ENCODE peak calls at places on chromosomes 2 and 18, in four cellular contexts. N is SK-N-SH, Z is K562, L is GM12878. E is an unnamed sample.

GRCh38 chr2:176104338-176105077 is 2.6 kb upstream of the HOXD11 start:
- DNase-seq in N (no peak), Z (no peak), L (no peak), E (no peak)

GRCh38 chr2:161337247-161337646 is 29.0 kb downstream of the PSMD14 start:
- DNase-seq in N (peak; percentile 56), Z (no peak), L (no peak), E (no peak)

GRCh38 chr2:172089005-172089504 is 3.7 kb downstream of the DLX1 start:
- DNase-seq in N (no peak), Z (no peak), L (no peak), E (no peak)

GRCh38 chr2:190551928-190552327 is 17.4 kb upstream of the NEMP2 start:
- DNase-seq in N (no peak), Z (no peak), L (no peak), E (no peak)

GRCh38 chr2:68287580-68288441 is 31.9 kb downstream of the CNRIP1 start:
- DNase-seq in N (no peak), Z (peak; percentile 51), L (no peak), E (no peak)

GRCh38 chr2:129896226-129897100 is 83.0 kb upstream of the RAB6C start:
- DNase-seq in N (no peak), Z (no peak), L (no peak), E (no peak)

GRCh38 chr2:237199577-237199976 is 113.9 kb downstream of the COPS8 start:
- DNase-seq in N (no peak), Z (no peak), L (no peak), E (no peak)

GRCh38 chr18:68449292-68449691 is 265.6 kb downstream of the TMX3 start:
- DNase-seq in N (no peak), Z (no peak), L (no peak), E (no peak)

GRCh38 chr18:58484989-58485962 is 143.6 kb downstream of the ALPK2 start:
- DNase-seq in N (peak; percentile 48), Z (no peak), L (no peak), E (peak; percentile 34)

GRCh38 chr2:26674002-26674751 is 18.3 kb upstream of the KCNK3 start:
- DNase-seq in N (no peak), Z (no peak), L (no peak), E (no peak)

GRCh38 chr2:63050916-63051794 is 525 bp downstream of the OTX1 start:
- DNase-seq in N (peak; percentile 58), Z (peak; percentile 38), L (no peak), E (peak; percentile 62)

GRCh38 chr2:85248741-85249524 is 78.9 kb downstream of the TGOLN2 start:
- DNase-seq in N (no peak), Z (no peak), L (no peak), E (no peak)

GRCh38 chr2:111116016-111116746 is 4.5 kb upstream of the BCL2L11 start:
- DNase-seq in N (no peak), Z (no peak), L (peak; percentile 74), E (no peak)

DNA sequence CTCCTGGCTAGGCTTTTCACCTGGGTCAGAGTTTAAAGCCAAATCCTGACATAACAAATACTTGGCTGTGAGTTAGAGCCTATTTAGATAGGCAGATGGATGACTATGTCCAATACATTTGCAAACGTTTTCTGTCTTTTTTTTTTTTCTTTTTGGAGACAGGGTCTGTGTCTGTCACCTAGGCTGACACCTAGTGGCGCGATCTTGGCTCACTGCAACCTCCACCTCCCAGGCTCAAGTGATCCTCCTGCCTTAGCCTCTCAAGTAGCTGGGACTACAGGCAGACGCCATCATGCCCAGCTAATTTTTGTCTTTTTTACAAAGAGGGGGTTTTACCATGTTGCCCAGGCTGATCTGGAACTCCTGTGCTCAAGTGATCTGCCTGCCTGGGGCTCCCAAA is 124.8 kb downstream of the DYM start:
- DNase-seq in N (no peak), Z (no peak), L (no peak), E (peak; percentile 25)
- TF ChIP-seq USF1 in N (no peak), Z (no peak), L (no peak), E (no peak)

DNA sequence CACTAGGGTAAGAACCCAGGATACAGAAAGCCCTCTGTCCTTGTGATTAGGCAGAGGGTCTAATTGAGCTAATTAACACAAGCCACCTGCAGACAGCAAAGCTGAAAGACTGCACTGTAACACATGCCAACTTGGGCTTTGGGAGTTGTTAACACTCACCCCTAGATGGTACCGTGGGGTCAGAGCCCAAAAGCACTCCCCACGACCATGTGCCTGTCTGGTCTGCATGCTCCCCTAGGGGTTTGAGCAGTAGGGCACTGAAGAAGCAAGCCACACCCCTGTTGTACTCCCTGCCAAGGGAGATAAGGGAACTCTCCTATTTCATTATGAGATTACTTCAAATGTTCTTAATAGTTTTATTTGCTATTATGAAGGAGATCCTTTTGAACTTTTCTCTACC is 560.1 kb upstream of the FSHR start:
- DNase-seq in N (no peak), Z (no peak), L (no peak), E (peak; percentile 14)
- TF ChIP-seq USF1 in N (no peak), Z (no peak), L (no peak), E (no peak)

DNA sequence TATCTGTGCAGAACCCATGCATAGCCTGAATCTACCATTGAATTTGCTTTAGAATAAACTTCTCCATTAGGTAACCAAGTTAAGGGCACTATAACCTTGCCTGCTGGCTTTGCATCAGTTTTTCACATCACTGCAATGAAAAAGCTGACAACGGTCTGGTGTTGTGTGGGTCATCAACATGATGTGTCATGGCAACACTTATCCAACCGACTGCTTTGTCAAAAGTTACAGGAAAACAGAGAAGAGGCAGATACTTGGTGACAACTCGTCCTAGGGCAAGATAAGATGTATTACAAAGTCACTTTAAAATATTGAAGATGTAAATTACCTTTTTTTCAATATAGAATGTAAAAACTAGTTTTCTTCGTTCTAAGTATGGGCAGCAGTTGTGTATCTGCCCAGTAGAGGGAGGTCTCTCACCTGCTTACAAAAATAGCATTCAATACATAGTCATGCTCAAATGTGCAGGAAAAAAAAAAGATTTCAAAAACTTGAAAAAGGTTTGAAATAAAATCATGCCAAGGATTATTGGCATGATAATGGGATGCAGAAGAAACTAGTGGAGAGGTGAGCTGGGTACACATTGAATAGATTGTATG is 96.3 kb downstream of the EVA1A start:
- DNase-seq in N (peak; percentile 38), Z (peak; percentile 8), L (no peak), E (no peak)
- TF ChIP-seq USF1 in N (no peak), Z (no peak), L (no peak), E (no peak)

GRCh38 chr2:194003911-194004310 is 1653.1 kb upstream of the SLC39A10 start:
- DNase-seq in N (no peak), Z (no peak), L (no peak), E (no peak)
- TF ChIP-seq USF1 in N (no peak), Z (no peak), L (no peak), E (no peak)

GRCh38 chr18:75472906-75473305 is 45.4 kb upstream of the SMIM21 start:
- DNase-seq in N (no peak), Z (no peak), L (no peak), E (no peak)

GRCh38 chr18:75477913-75478312 is 50.4 kb upstream of the SMIM21 start:
- DNase-seq in N (no peak), Z (no peak), L (no peak), E (no peak)

GRCh38 chr18:75473316-75473715 is 45.8 kb upstream of the SMIM21 start:
- DNase-seq in N (no peak), Z (no peak), L (no peak), E (no peak)

GRCh38 chr18:75474332-75474731 is 46.8 kb upstream of the SMIM21 start:
- DNase-seq in N (no peak), Z (no peak), L (no peak), E (no peak)

DNA sequence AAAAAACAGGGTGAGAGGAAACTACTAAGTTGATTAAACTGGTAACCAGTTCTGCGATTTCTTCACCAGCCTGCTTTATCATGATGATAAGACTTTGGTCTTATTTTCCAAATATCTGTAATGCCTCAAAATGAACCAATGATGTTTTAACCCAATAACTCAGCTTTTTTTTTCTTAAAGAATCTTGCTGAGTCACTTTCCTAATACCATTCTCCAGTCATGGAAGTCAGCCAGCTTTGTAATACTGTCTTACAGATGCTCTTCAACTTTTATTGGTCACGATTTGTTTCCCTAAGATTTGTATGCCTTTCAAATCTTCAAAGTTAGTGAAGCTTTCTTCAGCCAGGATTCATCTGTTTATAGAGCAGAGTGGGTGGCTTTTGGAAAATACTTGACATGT is 47.7 kb upstream of the SMIM21 start:
- DNase-seq in N (no peak), Z (no peak), L (no peak), E (no peak)
- TF ChIP-seq USF1 in N (no peak), Z (no peak), L (no peak), E (no peak)

DNA sequence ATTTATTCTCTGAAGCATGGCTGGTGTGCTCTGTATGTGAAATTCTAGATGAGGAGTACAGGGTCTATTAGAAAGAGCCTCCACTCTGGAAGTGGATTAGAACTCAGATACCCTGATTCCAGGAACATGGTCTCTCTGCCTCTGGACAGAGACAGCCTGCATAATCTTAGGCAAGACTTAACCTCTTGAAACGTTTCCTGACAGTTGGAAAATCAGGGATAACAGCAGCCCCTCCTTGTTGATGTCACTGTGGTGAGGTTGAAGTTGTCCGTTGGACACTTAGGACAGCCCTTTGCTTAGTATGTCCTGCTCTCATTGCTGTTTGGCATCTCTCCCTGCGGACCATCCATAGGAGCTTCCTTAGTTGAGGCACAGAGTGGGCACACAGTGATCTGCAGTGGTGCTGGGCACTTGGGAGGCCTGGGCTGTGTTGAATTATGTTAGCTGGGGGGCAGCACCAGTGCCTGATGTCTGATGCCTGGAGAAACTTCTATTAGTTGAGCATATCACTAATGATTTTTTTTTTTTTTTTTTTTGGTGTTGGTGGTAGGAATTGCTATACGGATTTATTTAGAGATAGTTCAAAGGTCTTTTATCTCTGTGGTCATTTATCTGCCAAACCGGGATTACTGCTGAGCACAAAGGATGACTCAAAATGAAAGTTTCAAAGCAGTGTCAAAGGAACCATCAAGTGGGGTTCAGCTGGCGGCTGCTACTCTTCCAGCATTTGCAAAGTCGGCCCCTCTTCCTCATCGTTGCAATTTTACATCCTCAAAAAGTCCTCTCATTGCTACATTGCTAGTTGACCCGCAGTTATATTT is 28.8 kb downstream of the SETBP1 start:
- DNase-seq in N (no peak), Z (no peak), L (peak; percentile 71), E (no peak)
- TF ChIP-seq USF1 in N (no peak), Z (no peak), L (no peak), E (no peak)

GRCh38 chr2:241692448-241692847 is 5.8 kb upstream of the DTYMK start:
- DNase-seq in N (no peak), Z (no peak), L (no peak), E (no peak)
- TF ChIP-seq USF1 in N (no peak), Z (no peak), L (no peak), E (no peak)

GRCh38 chr2:149894226-149894625 is 306.7 kb upstream of the MMADHC start:
- DNase-seq in N (no peak), Z (no peak), L (no peak), E (no peak)
- TF ChIP-seq USF1 in N (no peak), Z (no peak), L (no peak), E (no peak)